ENCODE peak calls at places on chromosomes 7 and 10, in four cellular contexts. V, G, C and A are unnamed samples.

GRCh38 chr10:132120734-132121510 is 55.2 kb downstream of the JAKMIP3 start:
- DNase-seq in V (no peak), C (no peak), G (no peak), A (no peak)

GRCh38 chr7:104005197-104005596 is 15.7 kb upstream of the RELN start:
- DNase-seq in C (no peak), V (no peak), G (no peak), A (no peak)

GRCh38 chr7:87046456-87046855 is 13.0 kb downstream of the ELAPOR2 start:
- DNase-seq in V (no peak), G (no peak), C (no peak), A (no peak)

GRCh38 chr7:152761116-152761748 is 1.7 kb downstream of the ACTR3B start:
- DNase-seq in C (no peak), G (peak), V (no peak), A (peak)

GRCh38 chr7:6323936-6324701 is 51.7 kb upstream of the CYTH3 start:
- DNase-seq in G (no peak), C (no peak), V (no peak), A (no peak)

GRCh38 chr10:43362191-43362839 is 9.1 kb upstream of the FXYD4 start:
- DNase-seq in G (peak), V (peak), C (peak), A (peak)

GRCh38 chr7:10237306-10237705 is 736.4 kb upstream of the PHF14 start:
- DNase-seq in V (no peak), G (no peak), C (no peak), A (no peak)

GRCh38 chr7:101173752-101174244 is 6.3 kb downstream of the NAT16 start:
- DNase-seq in V (no peak), G (no peak), C (no peak), A (no peak)

GRCh38 chr7:129100827-129101166 is 43.7 kb upstream of the TSPAN33 start:
- DNase-seq in C (no peak), G (no peak), V (no peak), A (no peak)

GRCh38 chr7:106234425-106234824 is 50.4 kb downstream of the NAMPT start:
- DNase-seq in V (no peak), C (no peak), G (no peak), A (no peak)

GRCh38 chr10:36872702-36873393 is 252.6 kb upstream of the ANKRD30A start:
- DNase-seq in G (no peak), V (no peak), C (no peak), A (no peak)

GRCh38 chr10:109866168-109866994 is 56.9 kb downstream of the XPNPEP1 start:
- DNase-seq in V (no peak), G (no peak), C (no peak), A (no peak)

GRCh38 chr7:87797395-87797794 is 78.8 kb downstream of the SLC25A40 start:
- DNase-seq in V (no peak), G (no peak), C (no peak), A (no peak)

GRCh38 chr10:42574336-42574735 is 64.0 kb downstream of the ZNF33B start:
- DNase-seq in C (no peak), G (no peak), V (no peak), A (no peak)

GRCh38 chr10:97822261-97822687 is 27.4 kb upstream of the GOLGA7B start:
- DNase-seq in G (no peak), V (no peak), C (peak), A (no peak)

GRCh38 chr7:155803418-155804376 is 8.6 kb downstream of the SHH start:
- DNase-seq in V (no peak), G (no peak), C (no peak), A (no peak)

GRCh38 chr7:5597772-5598171 is 174.1 kb upstream of the TNRC18 start:
- DNase-seq in G (peak), V (no peak), C (no peak), A (no peak)

GRCh38 chr10:132115736-132116135 is 50.0 kb downstream of the JAKMIP3 start:
- DNase-seq in G (peak), C (no peak), V (no peak), A (no peak)

GRCh38 chr10:101216207-101216607 is 13.1 kb downstream of the LBX1 start:
- DNase-seq in G (no peak), V (no peak), C (no peak), A (no peak)

GRCh38 chr7:12422449-12423320 is 19.0 kb upstream of the VWDE start:
- DNase-seq in V (no peak), G (no peak), C (no peak), A (no peak)

GRCh38 chr7:112779667-112780066 is 10.5 kb downstream of the TMEM168 start:
- DNase-seq in G (no peak), V (no peak), C (no peak), A (no peak)

GRCh38 chr10:102545265-102545664 is 41.5 kb downstream of the SUFU start:
- DNase-seq in V (no peak), C (no peak), G (no peak), A (no peak)

GRCh38 chr10:77248104-77248503 is 389.5 kb downstream of the KCNMA1 start:
- DNase-seq in C (no peak), V (no peak), G (no peak), A (no peak)

GRCh38 chr7:195830-196128 is 3.4 kb downstream of the FAM20C start:
- DNase-seq in V (no peak), G (no peak), C (no peak), A (no peak)

GRCh38 chr7:117673839-117674238 is 194.0 kb downstream of the CFTR start:
- DNase-seq in C (no peak), V (no peak), G (peak), A (peak)

GRCh38 chr10:49744924-49745605 is 17.1 kb downstream of the OGDHL start:
- DNase-seq in V (no peak), G (no peak), C (no peak), A (no peak)

GRCh38 chr10:86344281-86344680 is 22.3 kb downstream of the GRID1 start:
- DNase-seq in V (no peak), G (no peak), C (no peak), A (no peak)

GRCh38 chr7:102287465-102288146 is 938 bp downstream of the SH2B2 start:
- DNase-seq in G (no peak), V (no peak), C (no peak), A (no peak)

GRCh38 chr10:11724938-11725776 is 17.0 kb upstream of the ECHDC3 start:
- DNase-seq in C (no peak), V (peak), G (peak), A (peak)

GRCh38 chr10:5584895-5585516 is 60.2 kb downstream of the CALML3 start:
- DNase-seq in C (no peak), V (no peak), G (peak), A (peak)

GRCh38 chr10:42979181-42979580 is 97.7 kb upstream of the RET start:
- DNase-seq in G (no peak), C (no peak), V (no peak), A (no peak)

GRCh38 chr7:73960548-73960947 is 67.4 kb upstream of the ELN start:
- DNase-seq in G (no peak), C (no peak), V (no peak), A (no peak)

GRCh38 chr10:88456730-88457129 is 126.4 kb downstream of the RNLS start:
- DNase-seq in V (peak), G (peak), C (no peak), A (peak)

GRCh38 chr10:88458209-88458608 is 124.9 kb downstream of the RNLS start:
- DNase-seq in C (no peak), G (peak), V (no peak), A (no peak)

GRCh38 chr10:88455831-88456230 is 127.3 kb downstream of the RNLS start:
- DNase-seq in C (no peak), G (peak), V (no peak), A (peak)

GRCh38 chr10:88459523-88459922 is 123.6 kb downstream of the RNLS start:
- DNase-seq in V (no peak), C (no peak), G (no peak), A (no peak)

GRCh38 chr10:88457680-88458079 is 125.4 kb downstream of the RNLS start:
- DNase-seq in V (no peak), G (no peak), C (peak), A (no peak)
- TF ChIP-seq CTCF in V (no peak), G (no peak), C (no peak), A (no peak)

GRCh38 chr10:17236468-17236886 is 8.4 kb downstream of the VIM start:
- DNase-seq in V (no peak), G (no peak), C (no peak), A (peak)

GRCh38 chr10:17233534-17233933 is 5.5 kb downstream of the VIM start:
- DNase-seq in V (no peak), C (no peak), G (peak), A (peak)

GRCh38 chr10:17237163-17237562 is 9.1 kb downstream of the VIM start:
- DNase-seq in G (no peak), C (no peak), V (no peak), A (no peak)

GRCh38 chr10:17234541-17234940 is 6.5 kb downstream of the VIM start:
- DNase-seq in V (no peak), C (no peak), G (no peak), A (no peak)

GRCh38 chr10:17235136-17235535 is 7.1 kb downstream of the VIM start:
- DNase-seq in V (no peak), G (peak), C (no peak), A (peak)
- TF ChIP-seq CTCF in V (no peak), G (peak), C (no peak), A (peak)

GRCh38 chr7:91603707-91604106 is 276.8 kb downstream of the MTERF1 start:
- DNase-seq in V (no peak), C (no peak), G (no peak), A (no peak)

GRCh38 chr7:91600112-91600511 is 280.4 kb downstream of the MTERF1 start:
- DNase-seq in V (no peak), C (no peak), G (no peak), A (no peak)

GRCh38 chr7:91596287-91596686 is 284.2 kb downstream of the MTERF1 start:
- DNase-seq in C (no peak), G (no peak), V (no peak), A (no peak)

GRCh38 chr7:91598791-91599190 is 281.7 kb downstream of the MTERF1 start:
- DNase-seq in V (no peak), G (no peak), C (no peak), A (peak)
- TF ChIP-seq CTCF in V (no peak), G (no peak), C (no peak), A (no peak)

GRCh38 chr7:144670251-144670650 is 165.6 kb downstream of the TPK1 start:
- DNase-seq in C (no peak), V (no peak), G (no peak), A (peak)
- TF ChIP-seq CTCF in C (no peak), V (no peak), G (no peak), A (peak)

GRCh38 chr7:23712368-23713284 is 2.6 kb downstream of the STK31 start:
- DNase-seq in C (no peak), G (peak), V (peak), A (peak)
- TF ChIP-seq CTCF in C (peak), G (peak), V (peak), A (peak)

GRCh38 chr7:21724562-21724961 is 181.7 kb downstream of the DNAH11 start:
- DNase-seq in V (no peak), C (no peak), G (no peak), A (no peak)

GRCh38 chr7:21717323-21717722 is 174.5 kb downstream of the DNAH11 start:
- DNase-seq in G (no peak), V (no peak), C (no peak), A (no peak)

GRCh38 chr7:21719846-21720245 is 177.0 kb downstream of the DNAH11 start:
- DNase-seq in G (no peak), C (no peak), V (no peak), A (no peak)

GRCh38 chr7:21722371-21722770 is 179.5 kb downstream of the DNAH11 start:
- DNase-seq in G (no peak), V (no peak), C (no peak), A (no peak)
- TF ChIP-seq CTCF in G (no peak), V (no peak), C (no peak), A (peak)

DNA sequence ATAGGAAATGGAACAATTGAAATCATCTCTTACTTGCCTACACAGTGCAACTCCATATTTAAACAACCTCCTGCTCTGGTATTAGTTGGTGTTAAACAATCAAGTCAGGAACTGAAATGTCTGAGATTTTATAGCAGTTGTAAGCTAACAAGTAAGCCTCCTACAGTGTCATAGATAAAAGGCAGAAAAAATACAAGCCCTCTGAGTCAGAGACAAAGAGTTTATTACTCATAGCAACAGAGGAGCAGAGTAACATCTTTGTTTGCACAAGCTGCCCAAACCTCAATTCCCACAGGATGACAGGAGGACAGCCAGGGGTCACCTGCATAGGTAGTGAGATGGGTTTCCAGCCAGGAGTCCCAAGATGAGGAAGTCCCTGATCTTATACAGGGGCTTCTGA is 280.3 kb upstream of the HGF start:
- DNase-seq in V (peak), G (peak), C (no peak), A (peak)
- TF ChIP-seq CTCF in V (no peak), G (no peak), C (no peak), A (no peak)